ENCODE peak calls at places on chromosome 3, in six cellular contexts. One of them, this sample, is unnamed. For H3K4me1, the result is how much of the 10 kb centered on the place peaks cover.

GRCh38 chr3:71006810-71007785 is 576.4 kb downstream of the FOXP1 start:
- DNase-seq in suprapubic skin: no peak
- DNase-seq in heart left ventricle: no peak
- DNase-seq in keratinocyte: peak
- DNase-seq in tibial artery: no peak
- DNase-seq in spleen: no peak
- DNase-seq in this sample: no peak

GRCh38 chr3:76442374-76442915 is 597.5 kb upstream of the ROBO2 start:
- DNase-seq in heart left ventricle: no peak
- DNase-seq in tibial artery: no peak
- DNase-seq in keratinocyte: no peak
- DNase-seq in spleen: no peak
- DNase-seq in suprapubic skin: no peak
- DNase-seq in this sample: no peak

GRCh38 chr3:73669268-73669667 is 44.5 kb upstream of the PDZRN3 start:
- DNase-seq in tibial artery: no peak
- DNase-seq in keratinocyte: no peak
- DNase-seq in heart left ventricle: no peak
- DNase-seq in spleen: no peak
- DNase-seq in suprapubic skin: no peak
- DNase-seq in this sample: no peak

GRCh38 chr3:56904526-56905245 is 102.9 kb upstream of the ARHGEF3 start:
- DNase-seq in suprapubic skin: no peak
- DNase-seq in spleen: no peak
- DNase-seq in heart left ventricle: no peak
- DNase-seq in keratinocyte: no peak
- DNase-seq in tibial artery: no peak
- DNase-seq in this sample: no peak

GRCh38 chr3:58833501-58833900 is 166.9 kb upstream of the FAM3D start:
- DNase-seq in suprapubic skin: no peak
- DNase-seq in tibial artery: no peak
- DNase-seq in keratinocyte: no peak
- DNase-seq in heart left ventricle: no peak
- DNase-seq in spleen: no peak
- DNase-seq in this sample: no peak

GRCh38 chr3:190455843-190456242 is 6.1 kb upstream of the TMEM207 start:
- DNase-seq in spleen: no peak
- DNase-seq in tibial artery: no peak
- DNase-seq in suprapubic skin: no peak
- DNase-seq in keratinocyte: no peak
- DNase-seq in heart left ventricle: no peak
- DNase-seq in this sample: no peak

GRCh38 chr3:12479919-12480425 is 4.3 kb upstream of the TSEN2 start:
- DNase-seq in spleen: no peak
- DNase-seq in suprapubic skin: no peak
- DNase-seq in heart left ventricle: no peak
- DNase-seq in tibial artery: no peak
- DNase-seq in keratinocyte: no peak
- DNase-seq in this sample: no peak

GRCh38 chr3:131794766-131795381 is 239.9 kb downstream of the CPNE4 start:
- DNase-seq in suprapubic skin: no peak
- DNase-seq in spleen: no peak
- DNase-seq in heart left ventricle: no peak
- DNase-seq in keratinocyte: peak
- DNase-seq in tibial artery: no peak
- DNase-seq in this sample: no peak

GRCh38 chr3:50237133-50237651 is 1.2 kb downstream of the GNAI2 start:
- DNase-seq in keratinocyte: no peak
- DNase-seq in tibial artery: peak
- DNase-seq in spleen: peak
- DNase-seq in heart left ventricle: peak
- DNase-seq in suprapubic skin: no peak
- DNase-seq in this sample: no peak

GRCh38 chr3:115659861-115660260 is 36.6 kb downstream of the GAP43 start:
- DNase-seq in heart left ventricle: no peak
- DNase-seq in tibial artery: no peak
- DNase-seq in keratinocyte: no peak
- DNase-seq in spleen: no peak
- DNase-seq in suprapubic skin: no peak
- DNase-seq in this sample: no peak

GRCh38 chr3:196498297-196498696 is 5.3 kb downstream of the RNF168 start:
- DNase-seq in keratinocyte: no peak
- DNase-seq in spleen: no peak
- DNase-seq in tibial artery: no peak
- DNase-seq in suprapubic skin: no peak
- DNase-seq in heart left ventricle: no peak
- DNase-seq in this sample: no peak

GRCh38 chr3:172905480-172905850 is 154.9 kb downstream of the ECT2 start:
- DNase-seq in heart left ventricle: no peak
- DNase-seq in tibial artery: no peak
- DNase-seq in keratinocyte: no peak
- DNase-seq in suprapubic skin: no peak
- DNase-seq in spleen: no peak
- DNase-seq in this sample: no peak

GRCh38 chr3:140438736-140439505 is 238.9 kb upstream of the TRIM42 start:
- DNase-seq in tibial artery: no peak
- DNase-seq in keratinocyte: no peak
- DNase-seq in heart left ventricle: no peak
- DNase-seq in suprapubic skin: no peak
- DNase-seq in spleen: no peak
- DNase-seq in this sample: no peak

GRCh38 chr3:95595416-95596075 is 1218.8 kb upstream of the EPHA6 start:
- DNase-seq in tibial artery: no peak
- DNase-seq in spleen: no peak
- DNase-seq in heart left ventricle: no peak
- DNase-seq in suprapubic skin: no peak
- DNase-seq in keratinocyte: no peak
- DNase-seq in this sample: peak

GRCh38 chr3:163838769-163839168 is 1239.5 kb downstream of the SI start:
- DNase-seq in spleen: no peak
- DNase-seq in keratinocyte: no peak
- DNase-seq in suprapubic skin: no peak
- DNase-seq in tibial artery: no peak
- DNase-seq in heart left ventricle: no peak
- DNase-seq in this sample: no peak

GRCh38 chr3:32432711-32433530 is 41.3 kb downstream of the CMTM7 start:
- DNase-seq in tibial artery: no peak
- DNase-seq in spleen: no peak
- DNase-seq in heart left ventricle: no peak
- DNase-seq in suprapubic skin: no peak
- DNase-seq in keratinocyte: no peak
- DNase-seq in this sample: no peak

GRCh38 chr3:76122007-76122406 is 336.7 kb upstream of the ZNF717 start:
- DNase-seq in keratinocyte: no peak
- DNase-seq in spleen: no peak
- DNase-seq in tibial artery: no peak
- DNase-seq in heart left ventricle: no peak
- DNase-seq in suprapubic skin: no peak
- DNase-seq in this sample: no peak

GRCh38 chr3:188431553-188431952 is 277.6 kb downstream of the LPP start:
- DNase-seq in tibial artery: no peak
- DNase-seq in suprapubic skin: no peak
- DNase-seq in spleen: no peak
- DNase-seq in keratinocyte: peak
- DNase-seq in heart left ventricle: no peak
- DNase-seq in this sample: no peak

GRCh38 chr3:14223595-14223994 is 45.0 kb downstream of the LSM3 start:
- DNase-seq in heart left ventricle: no peak
- DNase-seq in tibial artery: no peak
- DNase-seq in keratinocyte: no peak
- DNase-seq in suprapubic skin: no peak
- DNase-seq in spleen: no peak
- DNase-seq in this sample: no peak

GRCh38 chr3:150370129-150370602 is 37.9 kb upstream of the TSC22D2 start:
- DNase-seq in keratinocyte: peak
- DNase-seq in suprapubic skin: peak
- DNase-seq in heart left ventricle: peak
- DNase-seq in tibial artery: peak
- DNase-seq in spleen: no peak
- DNase-seq in this sample: no peak

GRCh38 chr3:136698361-136698760 is 53.8 kb downstream of the STAG1 start:
- DNase-seq in spleen: no peak
- DNase-seq in keratinocyte: no peak
- DNase-seq in tibial artery: no peak
- DNase-seq in heart left ventricle: no peak
- DNase-seq in suprapubic skin: no peak
- DNase-seq in this sample: no peak

GRCh38 chr3:116939091-116939490 is 229.5 kb downstream of the TUSC7 start:
- DNase-seq in keratinocyte: no peak
- DNase-seq in spleen: no peak
- DNase-seq in heart left ventricle: no peak
- DNase-seq in suprapubic skin: no peak
- DNase-seq in tibial artery: no peak
- DNase-seq in this sample: no peak

GRCh38 chr3:127678611-127679533 is 6.1 kb downstream of the ABTB1 start:
- DNase-seq in tibial artery: peak
- DNase-seq in heart left ventricle: no peak
- DNase-seq in spleen: peak
- DNase-seq in suprapubic skin: peak
- DNase-seq in keratinocyte: no peak
- DNase-seq in this sample: peak

GRCh38 chr3:69944931-69945493 is 54.5 kb upstream of the SAMMSON start:
- DNase-seq in heart left ventricle: no peak
- DNase-seq in tibial artery: no peak
- DNase-seq in suprapubic skin: no peak
- DNase-seq in keratinocyte: no peak
- DNase-seq in spleen: no peak
- DNase-seq in this sample: no peak

GRCh38 chr3:69951616-69952015 is 47.9 kb upstream of the SAMMSON start:
- DNase-seq in heart left ventricle: no peak
- DNase-seq in spleen: no peak
- DNase-seq in tibial artery: no peak
- DNase-seq in suprapubic skin: no peak
- DNase-seq in keratinocyte: no peak
- DNase-seq in this sample: no peak

GRCh38 chr3:69948246-69948862 is 51.2 kb upstream of the SAMMSON start:
- DNase-seq in suprapubic skin: no peak
- DNase-seq in keratinocyte: no peak
- DNase-seq in heart left ventricle: no peak
- DNase-seq in spleen: no peak
- DNase-seq in tibial artery: no peak
- DNase-seq in this sample: no peak
- H3K27ac ChIP-seq in suprapubic skin: no peak
- H3K27ac ChIP-seq in keratinocyte: no peak
- H3K27ac ChIP-seq in heart left ventricle: no peak
- H3K27ac ChIP-seq in spleen: no peak
- H3K27ac ChIP-seq in tibial artery: no peak
- H3K27ac ChIP-seq in this sample: no peak

DNA sequence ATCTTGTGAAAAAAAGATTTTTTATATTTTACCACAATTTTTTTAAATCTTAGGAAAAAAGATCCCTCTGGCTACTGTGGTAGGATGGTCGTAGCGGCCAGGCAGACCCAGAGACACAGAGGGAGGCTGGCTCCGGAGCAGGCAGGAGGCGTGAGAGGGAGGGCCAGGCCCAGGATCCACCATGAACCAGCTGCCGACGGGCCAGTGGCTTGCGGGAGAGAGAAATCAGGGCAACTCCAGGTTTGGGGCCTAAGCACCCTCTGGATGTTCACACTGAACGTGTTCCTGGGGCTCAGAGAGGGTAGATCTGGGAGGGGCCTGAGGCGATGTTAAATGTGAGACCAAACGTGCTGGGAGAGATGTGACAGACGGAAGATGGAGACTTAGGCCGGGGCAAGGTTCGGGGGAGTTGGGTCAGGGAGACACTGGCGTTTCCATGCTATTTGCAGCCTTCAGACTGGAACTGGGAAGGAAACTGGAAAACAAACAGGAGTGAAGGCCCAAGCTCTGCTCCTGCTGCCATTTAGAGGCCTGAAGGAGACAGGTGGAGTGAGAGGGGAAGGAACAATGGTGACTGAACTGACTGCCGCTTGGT is 1.6 kb upstream of the VILL start:
- DNase-seq in heart left ventricle: peak
- DNase-seq in keratinocyte: no peak
- DNase-seq in spleen: peak
- DNase-seq in suprapubic skin: peak
- DNase-seq in tibial artery: peak
- DNase-seq in this sample: no peak
- H3K4me1 ChIP-seq in heart left ventricle: under half
- H3K4me1 ChIP-seq in keratinocyte: under half
- H3K4me1 ChIP-seq in spleen: under half
- H3K4me1 ChIP-seq in suprapubic skin: under half
- H3K4me1 ChIP-seq in tibial artery: under half
- H3K4me1 ChIP-seq in this sample: half or more

GRCh38 chr3:88957751-88958452 is 149.5 kb upstream of the EPHA3 start:
- DNase-seq in keratinocyte: no peak
- DNase-seq in suprapubic skin: no peak
- DNase-seq in spleen: no peak
- DNase-seq in tibial artery: no peak
- DNase-seq in heart left ventricle: no peak
- DNase-seq in this sample: no peak

GRCh38 chr3:88960019-88960418 is 147.4 kb upstream of the EPHA3 start:
- DNase-seq in heart left ventricle: no peak
- DNase-seq in tibial artery: no peak
- DNase-seq in spleen: no peak
- DNase-seq in suprapubic skin: no peak
- DNase-seq in keratinocyte: no peak
- DNase-seq in this sample: no peak

GRCh38 chr3:88963003-88963402 is 144.4 kb upstream of the EPHA3 start:
- DNase-seq in heart left ventricle: no peak
- DNase-seq in spleen: no peak
- DNase-seq in keratinocyte: no peak
- DNase-seq in suprapubic skin: no peak
- DNase-seq in tibial artery: no peak
- DNase-seq in this sample: no peak
- H3K27ac ChIP-seq in heart left ventricle: no peak
- H3K27ac ChIP-seq in spleen: no peak
- H3K27ac ChIP-seq in keratinocyte: no peak
- H3K27ac ChIP-seq in suprapubic skin: no peak
- H3K27ac ChIP-seq in tibial artery: no peak
- H3K27ac ChIP-seq in this sample: no peak

GRCh38 chr3:178131801-178132200 is 404.4 kb upstream of the KCNMB2 start:
- DNase-seq in tibial artery: no peak
- DNase-seq in suprapubic skin: no peak
- DNase-seq in keratinocyte: no peak
- DNase-seq in spleen: no peak
- DNase-seq in heart left ventricle: no peak
- DNase-seq in this sample: no peak

GRCh38 chr3:178126686-178127085 is 409.6 kb upstream of the KCNMB2 start:
- DNase-seq in spleen: no peak
- DNase-seq in suprapubic skin: no peak
- DNase-seq in keratinocyte: no peak
- DNase-seq in tibial artery: no peak
- DNase-seq in heart left ventricle: no peak
- DNase-seq in this sample: no peak

GRCh38 chr3:178129109-178129508 is 407.1 kb upstream of the KCNMB2 start:
- DNase-seq in suprapubic skin: no peak
- DNase-seq in keratinocyte: no peak
- DNase-seq in heart left ventricle: no peak
- DNase-seq in spleen: no peak
- DNase-seq in tibial artery: no peak
- DNase-seq in this sample: no peak

DNA sequence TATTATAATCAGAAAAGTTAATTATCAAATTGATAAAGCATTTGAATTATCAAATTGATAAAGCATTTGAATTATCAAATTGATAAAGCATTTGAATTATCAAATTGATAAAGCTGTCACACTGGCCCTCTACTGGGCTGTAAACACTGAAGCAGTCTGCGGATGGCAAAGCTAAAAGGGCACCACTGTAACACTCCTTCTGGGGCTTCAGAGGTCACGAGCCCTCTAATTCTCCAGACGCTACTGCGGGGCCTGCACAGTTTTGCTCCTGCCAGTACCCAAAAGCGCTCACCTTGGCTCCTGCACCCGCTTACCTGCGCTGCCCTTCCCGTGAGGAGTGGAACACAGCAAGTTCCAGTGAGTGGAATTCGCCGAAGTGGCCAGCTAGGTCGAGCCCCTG is 409.0 kb upstream of the KCNMB2 start:
- DNase-seq in suprapubic skin: no peak
- DNase-seq in spleen: no peak
- DNase-seq in heart left ventricle: no peak
- DNase-seq in tibial artery: no peak
- DNase-seq in keratinocyte: no peak
- DNase-seq in this sample: no peak
- H3K4me1 ChIP-seq in suprapubic skin: under half
- H3K4me1 ChIP-seq in spleen: under half
- H3K4me1 ChIP-seq in heart left ventricle: under half
- H3K4me1 ChIP-seq in tibial artery: under half
- H3K4me1 ChIP-seq in keratinocyte: under half
- H3K4me1 ChIP-seq in this sample: under half